ENCODE peak calls at places on chromosomes 5 and 9, in ten cellular contexts. D is EL; H is activated CD4-positive, alpha-beta T cell treated with anti-CD3 and anti-CD28 coated beads, Interleukin-2, amount 50 U/mL, for 48 hours; I is ACHN; P is amygdala; G is Calu3; B is AG08395; S is stimulated activated CD8-positive, alpha-beta memory T cell treated with anti-CD3 and anti-CD28 coated beads, Interleukin-12 subunit alpha, Interleukin-12 subunit beta, amount 100 ng/mL, for 1 hour; Q is GM06990; T is posterior cingulate gyrus. R is an unnamed sample.

GRCh38 chr9:91245432-91246313 is 116.0 kb downstream of the AUH start:
- DNase-seq in D (peak; percentile 47), H (no peak), I (no peak), P (no peak), G (peak; percentile 3), B (no peak), S (no peak), Q (no peak), T (no peak), R (peak; percentile 34)

GRCh38 chr9:97109194-97109811 is 70.4 kb upstream of the CTSV start:
- DNase-seq in D (peak; percentile 50), H (peak; percentile 52), I (peak; percentile 56), P (no peak), G (peak; percentile 64), B (peak; percentile 7), S (no peak), Q (peak; percentile 7), T (peak; percentile 54), R (peak; percentile 36)

GRCh38 chr9:135698236-135698635 is 1.0 kb downstream of the SOHLH1 start:
- DNase-seq in D (no peak), H (no peak), I (no peak), P (no peak), G (no peak), B (no peak), S (no peak), Q (no peak), T (no peak), R (no peak)

GRCh38 chr9:114733814-114734213 is 51.8 kb upstream of the TEX48 start:
- DNase-seq in D (peak; percentile 66), H (no peak), I (peak; percentile 16), P (no peak), G (no peak), B (no peak), S (no peak), Q (no peak), T (no peak), R (peak; percentile 84)

GRCh38 chr5:122882836-122883235 is 37.4 kb downstream of the SNX24 start:
- DNase-seq in D (peak; percentile 48), H (no peak), I (peak; percentile 33), P (no peak), G (no peak), B (peak; percentile 64), S (no peak), Q (no peak), T (no peak), R (peak; percentile 67)

GRCh38 chr5:95304706-95305105 is 19.8 kb upstream of the MCTP1 start:
- DNase-seq in D (no peak), H (no peak), I (no peak), P (no peak), G (no peak), B (no peak), S (no peak), Q (no peak), T (no peak), R (no peak)

GRCh38 chr5:65776707-65777141 is 54.7 kb downstream of the NLN start:
- DNase-seq in D (peak; percentile 75), H (no peak), I (no peak), P (no peak), G (no peak), B (peak; percentile 49), S (no peak), Q (no peak), T (no peak), R (peak; percentile 74)

GRCh38 chr5:103808464-103809106 is 246.0 kb upstream of the NUDT12 start:
- DNase-seq in D (peak; percentile 49), H (no peak), I (peak; percentile 59), P (no peak), G (peak; percentile 65), B (peak; percentile 44), S (no peak), Q (no peak), T (peak; percentile 24), R (peak; percentile 63)

GRCh38 chr9:20854444-20854843 is 170.4 kb downstream of the FOCAD start:
- DNase-seq in D (peak; percentile 45), H (no peak), I (no peak), P (no peak), G (no peak), B (no peak), S (no peak), Q (no peak), T (no peak), R (peak; percentile 93)

GRCh38 chr9:35051069-35051967 is 21.1 kb downstream of the VCP start:
- DNase-seq in D (peak; percentile 57), H (peak; percentile 60), I (peak; percentile 46), P (no peak), G (peak; percentile 46), B (peak; percentile 62), S (peak; percentile 20), Q (no peak), T (peak; percentile 25), R (peak; percentile 55)

R was measured in iris pigment epithelial cell.